ENCODE peak calls at places on chromosome 1, in five cellular contexts. One of them, this sample, is unnamed.

GRCh38 chr1:15939181-15940109 is 36.5 kb downstream of the ZBTB17 start:
- DNase-seq in DMS79 treated with DMSO at 0.1 percent for 48 hours: no peak
- DNase-seq in activated naive CD4-positive, alpha-beta T cell: no peak
- DNase-seq in Daoy: no peak
- DNase-seq in hepatic stellate cell: peak; percentile 75
- DNase-seq in this sample: no peak

GRCh38 chr1:2091611-2092604 is 41.7 kb downstream of the PRKCZ start:
- DNase-seq in Daoy: peak; percentile 72
- DNase-seq in hepatic stellate cell: peak; percentile 59
- DNase-seq in DMS79 treated with DMSO at 0.1 percent for 48 hours: no peak
- DNase-seq in activated naive CD4-positive, alpha-beta T cell: peak; percentile 12
- DNase-seq in this sample: peak; percentile 51

GRCh38 chr1:34762474-34763141 is 3.1 kb downstream of the GJB4 start:
- DNase-seq in activated naive CD4-positive, alpha-beta T cell: no peak
- DNase-seq in hepatic stellate cell: no peak
- DNase-seq in DMS79 treated with DMSO at 0.1 percent for 48 hours: no peak
- DNase-seq in Daoy: peak; percentile 31
- DNase-seq in this sample: no peak

GRCh38 chr1:185567006-185567405 is 167.2 kb upstream of the HMCN1 start:
- DNase-seq in hepatic stellate cell: peak; percentile 18
- DNase-seq in DMS79 treated with DMSO at 0.1 percent for 48 hours: peak; percentile 88
- DNase-seq in activated naive CD4-positive, alpha-beta T cell: no peak
- DNase-seq in Daoy: peak; percentile 72
- DNase-seq in this sample: peak; percentile 21

GRCh38 chr1:15994590-15995351 is 9.3 kb upstream of the SRARP start:
- DNase-seq in hepatic stellate cell: peak; percentile 87
- DNase-seq in activated naive CD4-positive, alpha-beta T cell: no peak
- DNase-seq in DMS79 treated with DMSO at 0.1 percent for 48 hours: no peak
- DNase-seq in Daoy: peak; percentile 60
- DNase-seq in this sample: peak; percentile 25

GRCh38 chr1:107135466-107135865 is 5.4 kb upstream of the NTNG1 start:
- DNase-seq in DMS79 treated with DMSO at 0.1 percent for 48 hours: no peak
- DNase-seq in Daoy: peak; percentile 40
- DNase-seq in hepatic stellate cell: no peak
- DNase-seq in activated naive CD4-positive, alpha-beta T cell: no peak
- DNase-seq in this sample: no peak

GRCh38 chr1:93519196-93519825 is 71.4 kb downstream of the FNBP1L start:
- DNase-seq in Daoy: peak; percentile 11
- DNase-seq in hepatic stellate cell: no peak
- DNase-seq in DMS79 treated with DMSO at 0.1 percent for 48 hours: no peak
- DNase-seq in activated naive CD4-positive, alpha-beta T cell: no peak
- DNase-seq in this sample: no peak

GRCh38 chr1:225816643-225817538 is 7.0 kb downstream of the EPHX1 start:
- DNase-seq in activated naive CD4-positive, alpha-beta T cell: no peak
- DNase-seq in DMS79 treated with DMSO at 0.1 percent for 48 hours: no peak
- DNase-seq in hepatic stellate cell: no peak
- DNase-seq in Daoy: peak; percentile 30
- DNase-seq in this sample: no peak

GRCh38 chr1:5497471-5497870 is 494.8 kb downstream of the NPHP4 start:
- DNase-seq in DMS79 treated with DMSO at 0.1 percent for 48 hours: peak; percentile 43
- DNase-seq in hepatic stellate cell: no peak
- DNase-seq in activated naive CD4-positive, alpha-beta T cell: no peak
- DNase-seq in Daoy: no peak
- DNase-seq in this sample: no peak

GRCh38 chr1:20640183-20640597 is 6.9 kb downstream of the PINK1 start:
- DNase-seq in activated naive CD4-positive, alpha-beta T cell: no peak
- DNase-seq in hepatic stellate cell: peak; percentile 74
- DNase-seq in DMS79 treated with DMSO at 0.1 percent for 48 hours: no peak
- DNase-seq in Daoy: peak; percentile 52
- DNase-seq in this sample: peak; percentile 53

GRCh38 chr1:52119291-52119690 is 22.6 kb upstream of the ZFYVE9 start:
- DNase-seq in activated naive CD4-positive, alpha-beta T cell: no peak
- DNase-seq in hepatic stellate cell: no peak
- DNase-seq in DMS79 treated with DMSO at 0.1 percent for 48 hours: no peak
- DNase-seq in Daoy: no peak
- DNase-seq in this sample: no peak

GRCh38 chr1:223226271-223226670 is 83.2 kb upstream of the TLR5 start:
- DNase-seq in Daoy: no peak
- DNase-seq in hepatic stellate cell: no peak
- DNase-seq in activated naive CD4-positive, alpha-beta T cell: no peak
- DNase-seq in DMS79 treated with DMSO at 0.1 percent for 48 hours: no peak
- DNase-seq in this sample: no peak